ENCODE peak calls at places on chromosomes 11 and 22, in five cellular contexts. L, P, E, X and H are unnamed samples.

GRCh38 chr11:15765530-15765929 is 590.8 kb downstream of the SOX6 start:
- DNase-seq in L (no peak), P (no peak), E (no peak), X (no peak), H (no peak)

GRCh38 chr11:15826826-15827225 is 529.5 kb downstream of the SOX6 start:
- DNase-seq in L (no peak), X (peak), E (peak), P (peak), H (no peak)

GRCh38 chr11:61425367-61426131 is 4.2 kb downstream of the CPSF7 start:
- DNase-seq in E (no peak), P (no peak), L (no peak), X (no peak), H (no peak)

GRCh38 chr11:15852179-15852578 is 504.2 kb downstream of the SOX6 start:
- DNase-seq in E (no peak), P (no peak), L (no peak), X (peak), H (no peak)

GRCh38 chr11:81237139-81237538 is 1496.5 kb downstream of the FAM181B start:
- DNase-seq in L (no peak), P (peak), E (no peak), X (no peak), H (no peak)

GRCh38 chr11:19511413-19512183 is 201.0 kb upstream of the NAV2 start:
- DNase-seq in P (peak), E (no peak), L (peak), X (no peak), H (no peak)

GRCh38 chr11:134920851-134921608 is 509.0 kb upstream of the B3GAT1 start:
- DNase-seq in P (no peak), E (no peak), L (no peak), X (no peak), H (no peak)

GRCh38 chr11:117909611-117910382 is 19.4 kb downstream of the TMPRSS13 start:
- DNase-seq in P (no peak), X (no peak), E (no peak), L (no peak), H (no peak)

GRCh38 chr11:129728571-129728970 is 87.1 kb upstream of the TMEM45B start:
- DNase-seq in L (peak), E (no peak), P (no peak), X (no peak), H (no peak)

GRCh38 chr22:20268350-20269012 is 363 bp upstream of the RTN4R start:
- DNase-seq in P (peak), L (no peak), X (peak), E (no peak), H (no peak)

GRCh38 chr22:27210111-27210739 is 552.8 kb downstream of the MIAT start:
- DNase-seq in X (no peak), E (no peak), L (no peak), P (no peak), H (no peak)

GRCh38 chr11:60844045-60844869 is 2.3 kb downstream of the CCDC86 start:
- DNase-seq in E (no peak), X (no peak), P (no peak), L (no peak), H (no peak)

GRCh38 chr11:1230121-1230455 is 7.2 kb downstream of the MUC5B start:
- DNase-seq in X (peak), E (no peak), L (no peak), P (no peak), H (no peak)

GRCh38 chr11:68145120-68145866 is 24.1 kb upstream of the CHKA start:
- DNase-seq in E (no peak), X (no peak), L (no peak), P (no peak), H (no peak)

GRCh38 chr22:37273126-37273845 is 9.0 kb upstream of the CYTH4 start:
- DNase-seq in X (no peak), L (no peak), E (no peak), P (no peak), H (peak)

GRCh38 chr22:24593810-24594568 is 1.1 kb upstream of the LRRC75B start:
- DNase-seq in L (no peak), E (no peak), P (no peak), X (peak), H (no peak)

GRCh38 chr11:1113405-1114201 is 38.9 kb downstream of the MUC2 start:
- DNase-seq in E (no peak), P (no peak), L (no peak), X (no peak), H (no peak)

GRCh38 chr11:2899080-2899783 is 13.7 kb upstream of the CDKN1C start:
- DNase-seq in X (no peak), P (no peak), E (no peak), L (no peak), H (no peak)

GRCh38 chr11:123151366-123151765 is 43.7 kb downstream of the CLMP start:
- DNase-seq in P (no peak), L (no peak), X (no peak), E (no peak), H (no peak)

GRCh38 chr22:50189184-50189848 is 3.6 kb downstream of the TRABD start:
- DNase-seq in E (no peak), X (no peak), P (no peak), L (no peak), H (no peak)

GRCh38 chr11:1161410-1162152 is 3.8 kb downstream of the MUC5AC start:
- DNase-seq in E (no peak), L (no peak), X (no peak), P (no peak), H (no peak)

GRCh38 chr11:88175707-88176066 is 444 bp upstream of the RAB38 start:
- DNase-seq in E (no peak), P (no peak), L (no peak), X (no peak), H (no peak)

GRCh38 chr11:34721646-34722045 is 100.8 kb downstream of the EHF start:
- DNase-seq in L (no peak), X (no peak), P (no peak), E (no peak), H (no peak)

GRCh38 chr11:118908931-118909618 is 16.7 kb downstream of the BCL9L start:
- DNase-seq in P (peak), E (no peak), X (peak), L (peak), H (peak)